ENCODE peak calls at places on chromosomes 16 and 17, in four cellular contexts. K is IMR-90, R is endodermal cell, N is A549. I is an unnamed sample.

GRCh38 chr16:12494716-12495115 is 309.0 kb downstream of the CPPED1 start:
- DNase-seq in K (no peak), R (peak), N (no peak), I (no peak)

GRCh38 chr17:46013502-46014165 is 14.6 kb downstream of the STH start:
- DNase-seq in K (peak), N (no peak), R (no peak), I (peak)

GRCh38 chr17:17511293-17511741 is 15.1 kb upstream of the RASD1 start:
- DNase-seq in R (no peak), K (no peak), N (no peak), I (no peak)

GRCh38 chr17:14157822-14158221 is 78.8 kb downstream of the CDRT15 start:
- DNase-seq in R (no peak), K (no peak), N (no peak), I (no peak)

GRCh38 chr17:57874434-57875108 is 24.7 kb upstream of the MRPS23 start:
- DNase-seq in N (no peak), R (peak), K (peak), I (peak)

GRCh38 chr16:24771779-24772157 is 42.3 kb downstream of the TNRC6A start:
- DNase-seq in R (no peak), K (peak), N (no peak), I (no peak)

GRCh38 chr17:31387438-31387837 is 4.0 kb upstream of the RAB11FIP4 start:
- DNase-seq in R (no peak), N (no peak), K (no peak), I (no peak)

GRCh38 chr16:68617735-68618134 is 27.4 kb upstream of the CDH3 start:
- DNase-seq in R (no peak), K (no peak), N (no peak), I (no peak)

GRCh38 chr17:65527857-65528591 is 33.4 kb downstream of the AXIN2 start:
- DNase-seq in R (peak), N (no peak), K (no peak), I (no peak)

GRCh38 chr17:77959926-77960521 is 1.5 kb downstream of the TNRC6C start:
- DNase-seq in R (no peak), K (peak), N (no peak), I (peak)

GRCh38 chr17:44543905-44544523 is 13.3 kb upstream of the FZD2 start:
- DNase-seq in K (no peak), R (no peak), N (peak), I (no peak)

GRCh38 chr17:17416400-17417360 is 60.1 kb upstream of the MED9 start:
- DNase-seq in N (peak), R (peak), K (peak), I (peak)

GRCh38 chr17:6713918-6714271 is 726 bp upstream of the SLC13A5 start:
- DNase-seq in K (no peak), R (no peak), N (no peak), I (no peak)

GRCh38 chr17:6711681-6712057 is 1.5 kb downstream of the SLC13A5 start:
- DNase-seq in N (no peak), K (no peak), R (no peak), I (no peak)

GRCh38 chr17:6713130-6713917 is at the start of gene SLC13A5:
- DNase-seq in R (peak), K (no peak), N (peak), I (no peak)

GRCh38 chr17:6712058-6712853 is 913 bp downstream of the SLC13A5 start:
- DNase-seq in N (no peak), R (peak), K (no peak), I (peak)

GRCh38 chr17:6712854-6713129 is 377 bp downstream of the SLC13A5 start:
- DNase-seq in R (no peak), N (no peak), K (no peak), I (no peak)
- H3K4me3 ChIP-seq in R (peak), N (peak), K (no peak), I (no peak)

GRCh38 chr17:42436401-42436800 is 13.3 kb upstream of the CAVIN1 start:
- DNase-seq in N (no peak), K (peak), R (peak), I (peak)

GRCh38 chr17:42441717-42442565 is 16.7 kb upstream of the ATP6V0A1 start:
- DNase-seq in K (no peak), R (peak), N (no peak), I (no peak)

GRCh38 chr17:42438600-42439567 is 15.8 kb upstream of the CAVIN1 start:
- DNase-seq in N (no peak), K (no peak), R (peak), I (no peak)
- TF ChIP-seq CTCF in N (peak), K (peak), R (peak), I (peak)

GRCh38 chr17:1475321-1475854 is 17.1 kb downstream of the MYO1C start:
- DNase-seq in K (no peak), N (no peak), R (no peak), I (no peak)
- H3K4me3 ChIP-seq in K (no peak), N (no peak), R (no peak), I (no peak)

GRCh38 chr16:79560923-79561322 is 39.6 kb downstream of the MAF start:
- DNase-seq in K (no peak), R (no peak), N (no peak), I (no peak)

GRCh38 chr16:79562166-79562823 is 38.2 kb downstream of the MAF start:
- DNase-seq in K (no peak), R (no peak), N (no peak), I (no peak)

GRCh38 chr16:79564594-79565210 is 35.8 kb downstream of the MAF start:
- DNase-seq in K (no peak), N (no peak), R (no peak), I (no peak)

GRCh38 chr16:79561729-79562128 is 38.8 kb downstream of the MAF start:
- DNase-seq in R (no peak), K (no peak), N (no peak), I (no peak)

GRCh38 chr16:79563919-79564318 is 36.6 kb downstream of the MAF start:
- DNase-seq in K (no peak), N (no peak), R (peak), I (no peak)
- TF ChIP-seq CTCF in K (no peak), N (no peak), R (peak), I (no peak)

GRCh38 chr16:57297856-57298255 is 13.4 kb upstream of the PLLP start:
- DNase-seq in N (no peak), K (no peak), R (no peak), I (no peak)

GRCh38 chr16:57300387-57301125 is 16.1 kb upstream of the PLLP start:
- DNase-seq in N (peak), R (peak), K (peak), I (peak)

GRCh38 chr16:57299009-57299718 is 14.7 kb upstream of the PLLP start:
- DNase-seq in K (no peak), R (no peak), N (peak), I (no peak)

GRCh38 chr16:57301126-57301817 is 16.8 kb upstream of the PLLP start:
- DNase-seq in N (no peak), R (peak), K (no peak), I (no peak)

GRCh38 chr16:57299719-57300386 is 15.4 kb upstream of the PLLP start:
- DNase-seq in K (peak), R (peak), N (peak), I (peak)
- H3K4me3 ChIP-seq in K (peak), R (peak), N (peak), I (peak)